ENCODE peak calls at places on chromosomes 13 and 19, in five cellular contexts. T is AG08396; G is effector CD4-positive, alpha-beta T cell; S is brain microvascular endothelial cell; Q is EH. I is an unnamed sample.

GRCh38 chr13:106113796-106114195 is 421.7 kb downstream of the EFNB2 start:
- DNase-seq in T (no peak), G (no peak), S (no peak), Q (peak), I (no peak)

GRCh38 chr19:34479396-34479795 is 2.2 kb upstream of the WTIP start:
- DNase-seq in T (no peak), G (no peak), S (no peak), Q (no peak), I (no peak)

GRCh38 chr19:35029737-35030256 is 473 bp upstream of the SCN1B start:
- DNase-seq in T (no peak), G (no peak), S (no peak), Q (no peak), I (no peak)

GRCh38 chr19:11421607-11422098 is 2.5 kb upstream of the RGL3 start:
- DNase-seq in T (no peak), G (no peak), S (no peak), Q (peak), I (no peak)

GRCh38 chr19:14516048-14516534 is 2.1 kb downstream of the DNAJB1 start:
- DNase-seq in T (no peak), G (no peak), S (no peak), Q (no peak), I (no peak)

GRCh38 chr19:44624840-44625354 is 11.5 kb downstream of the IGSF23 start:
- DNase-seq in T (no peak), G (no peak), S (no peak), Q (no peak), I (no peak)

GRCh38 chr19:40771101-40771539 is 4.2 kb upstream of the MIA start:
- DNase-seq in T (no peak), G (no peak), S (no peak), Q (peak), I (no peak)

GRCh38 chr19:34733266-34733825 is 697 bp upstream of the ZNF181 start:
- DNase-seq in T (no peak), G (peak), S (no peak), Q (no peak), I (no peak)

GRCh38 chr13:33152389-33152788 is 133.2 kb downstream of the STARD13 start:
- DNase-seq in T (no peak), G (no peak), S (no peak), Q (no peak), I (no peak)

GRCh38 chr13:51091839-51092238 is 19.2 kb downstream of the C13orf42 start:
- DNase-seq in T (no peak), G (no peak), S (no peak), Q (no peak), I (no peak)

GRCh38 chr13:40537146-40537895 is 129.1 kb downstream of the FOXO1 start:
- DNase-seq in T (no peak), G (no peak), S (no peak), Q (no peak), I (no peak)

GRCh38 chr13:78241278-78241919 is 322.8 kb upstream of the EDNRB start:
- DNase-seq in T (peak), G (no peak), S (peak), Q (peak), I (peak)

GRCh38 chr13:73657821-73658540 is 476.2 kb downstream of the KLF12 start:
- DNase-seq in T (no peak), G (no peak), S (no peak), Q (peak), I (no peak)

GRCh38 chr19:29293736-29294342 is 80.9 kb upstream of the UQCRFS1 start:
- DNase-seq in T (no peak), G (no peak), S (no peak), Q (peak), I (peak)

GRCh38 chr13:22937241-22937640 is 243.5 kb upstream of the SGCG start:
- DNase-seq in T (no peak), G (no peak), S (no peak), Q (no peak), I (no peak)

GRCh38 chr19:5238700-5239099 is 101.9 kb downstream of the PTPRS start:
- DNase-seq in T (no peak), G (no peak), S (no peak), Q (no peak), I (no peak)

GRCh38 chr13:93182406-93182805 is 44.2 kb upstream of the GPC6 start:
- DNase-seq in T (no peak), G (no peak), S (no peak), Q (no peak), I (no peak)

GRCh38 chr19:15672580-15673175 is at the start of gene CYP4F12:
- DNase-seq in T (no peak), G (no peak), S (no peak), Q (peak), I (no peak)

GRCh38 chr19:49058592-49058991 is 1.0 kb upstream of the CGB7 start:
- DNase-seq in T (peak), G (no peak), S (peak), Q (peak), I (no peak)

GRCh38 chr13:72911988-72912387 is 130.1 kb downstream of the PIBF1 start:
- DNase-seq in T (no peak), G (no peak), S (no peak), Q (no peak), I (no peak)

GRCh38 chr13:32824671-32825070 is 191.6 kb upstream of the KL start:
- DNase-seq in T (peak), G (no peak), S (peak), Q (peak), I (no peak)

GRCh38 chr19:3575260-3575741 is 2.6 kb downstream of the HMG20B start:
- DNase-seq in T (no peak), G (no peak), S (peak), Q (peak), I (no peak)

GRCh38 chr13:52158629-52159158 is 703 bp downstream of the NEK3 start:
- DNase-seq in T (peak), G (no peak), S (peak), Q (peak), I (no peak)

GRCh38 chr19:18510216-18510615 is 11.7 kb downstream of the ELL start:
- DNase-seq in T (no peak), G (no peak), S (no peak), Q (no peak), I (no peak)

GRCh38 chr19:4559569-4559968 is at the start of gene SEMA6B:
- DNase-seq in T (no peak), G (no peak), S (peak), Q (no peak), I (no peak)

GRCh38 chr13:84500016-84500415 is 617.7 kb upstream of the SLITRK1 start:
- DNase-seq in T (no peak), G (no peak), S (no peak), Q (peak), I (no peak)

GRCh38 chr13:114145256-114145655 is 12.8 kb upstream of the RASA3 start:
- DNase-seq in T (no peak), G (no peak), S (no peak), Q (no peak), I (no peak)

I was measured in NK-92 treated with Interleukin-12 subunit alpha and Interleukin-12 subunit beta, amount 100 ng/mL, for 24 hours.